ENCODE peak calls at places on chromosome 22, in ten cellular contexts. R, Z, D, Y, X, I, P, M, A and J are unnamed samples.

GRCh38 chr22:45562537-45563361 is 60.1 kb downstream of the FBLN1 start:
- DNase-seq in A (no peak), R (no peak), P (no peak), D (no peak), Y (peak), I (no peak), X (no peak), Z (no peak), M (no peak), J (no peak)

GRCh38 chr22:46587492-46588278 is 32.5 kb upstream of the GRAMD4 start:
- DNase-seq in I (no peak), X (no peak), Z (peak), D (no peak), P (no peak), Y (peak), A (no peak), R (peak), M (no peak), J (peak)

GRCh38 chr22:20079745-20080444 is at the start of gene DGCR8:
- DNase-seq in I (peak), Z (peak), R (peak), Y (peak), P (peak), A (peak), M (peak), X (peak), D (peak), J (peak)

GRCh38 chr22:37008365-37008764 is 10.9 kb downstream of the TST start:
- DNase-seq in Y (no peak), P (no peak), Z (no peak), A (no peak), I (no peak), M (no peak), R (no peak), X (no peak), D (no peak), J (no peak)

GRCh38 chr22:30970356-30970746 is 1.3 kb downstream of the TUG1 start:
- DNase-seq in Z (no peak), D (no peak), M (no peak), P (no peak), I (no peak), R (no peak), Y (no peak), X (no peak), A (no peak), J (no peak)

GRCh38 chr22:37741312-37741795 is 44.5 kb downstream of the TRIOBP start:
- DNase-seq in X (peak), A (peak), R (peak), Z (no peak), M (no peak), D (no peak), I (no peak), Y (peak), P (peak), J (peak)

GRCh38 chr22:31105282-31105929 is 2.0 kb downstream of the SELENOM start:
- DNase-seq in D (no peak), X (no peak), A (no peak), Z (no peak), I (no peak), P (no peak), M (no peak), R (no peak), Y (no peak), J (no peak)

GRCh38 chr22:38239101-38239761 is 33.6 kb downstream of the TMEM184B start:
- DNase-seq in A (no peak), Z (no peak), Y (peak), I (no peak), M (no peak), X (peak), P (no peak), D (no peak), R (peak), J (peak)

GRCh38 chr22:36009085-36009484 is 19.5 kb downstream of the RBFOX2 start:
- DNase-seq in X (no peak), P (no peak), A (no peak), M (no peak), R (no peak), Y (no peak), I (no peak), Z (no peak), D (no peak), J (no peak)

GRCh38 chr22:38276161-38276560 is 3.4 kb upstream of the TMEM184B start:
- DNase-seq in X (no peak), D (no peak), Y (no peak), R (no peak), M (no peak), P (no peak), Z (no peak), I (no peak), A (no peak), J (no peak)